ENCODE peak calls at places on chromosomes 3 and 15, in five cellular contexts. One of them, this sample, is unnamed.

GRCh38 chr3:72231439-72232196 is 446.7 kb upstream of the PROK2 start:
- DNase-seq in A172: no peak
- DNase-seq in activated CD4-positive, alpha-beta T cell treated with anti-CD3 and anti-CD28 coated beads for 24 hours: no peak
- DNase-seq in heart right ventricle: no peak
- DNase-seq in NCI-H524: no peak
- DNase-seq in this sample: no peak

GRCh38 chr3:188901671-188902331 is 270.0 kb upstream of the TPRG1 start:
- DNase-seq in A172: peak
- DNase-seq in activated CD4-positive, alpha-beta T cell treated with anti-CD3 and anti-CD28 coated beads for 24 hours: no peak
- DNase-seq in heart right ventricle: no peak
- DNase-seq in NCI-H524: no peak
- DNase-seq in this sample: no peak

GRCh38 chr3:48426401-48426909 is 3.4 kb downstream of the PLXNB1 start:
- DNase-seq in A172: no peak
- DNase-seq in activated CD4-positive, alpha-beta T cell treated with anti-CD3 and anti-CD28 coated beads for 24 hours: no peak
- DNase-seq in heart right ventricle: peak
- DNase-seq in NCI-H524: peak
- DNase-seq in this sample: no peak

GRCh38 chr15:31271706-31272557 is 54.7 kb upstream of the KLF13 start:
- DNase-seq in A172: no peak
- DNase-seq in activated CD4-positive, alpha-beta T cell treated with anti-CD3 and anti-CD28 coated beads for 24 hours: no peak
- DNase-seq in heart right ventricle: no peak
- DNase-seq in NCI-H524: peak
- DNase-seq in this sample: no peak

GRCh38 chr3:152550284-152550683 is 281.6 kb downstream of the MBNL1 start:
- DNase-seq in A172: no peak
- DNase-seq in activated CD4-positive, alpha-beta T cell treated with anti-CD3 and anti-CD28 coated beads for 24 hours: no peak
- DNase-seq in heart right ventricle: no peak
- DNase-seq in NCI-H524: no peak
- DNase-seq in this sample: no peak

GRCh38 chr3:178439504-178439903 is 96.7 kb upstream of the KCNMB2 start:
- DNase-seq in A172: peak
- DNase-seq in activated CD4-positive, alpha-beta T cell treated with anti-CD3 and anti-CD28 coated beads for 24 hours: no peak
- DNase-seq in heart right ventricle: no peak
- DNase-seq in NCI-H524: no peak
- DNase-seq in this sample: no peak

GRCh38 chr3:128556384-128556783 is 63.4 kb upstream of the GATA2 start:
- DNase-seq in A172: no peak
- DNase-seq in activated CD4-positive, alpha-beta T cell treated with anti-CD3 and anti-CD28 coated beads for 24 hours: no peak
- DNase-seq in heart right ventricle: no peak
- DNase-seq in NCI-H524: no peak
- DNase-seq in this sample: no peak

GRCh38 chr3:49132437-49133225 is at the start of gene LAMB2:
- DNase-seq in A172: peak
- DNase-seq in activated CD4-positive, alpha-beta T cell treated with anti-CD3 and anti-CD28 coated beads for 24 hours: no peak
- DNase-seq in heart right ventricle: peak
- DNase-seq in NCI-H524: peak
- DNase-seq in this sample: no peak

This sample was measured in stimulated activated CD8-positive, alpha-beta memory T cell treated with anti-CD3 and anti-CD28 coated beads, Interleukin-15, amount 100 ng/mL, for 48 hours.